ENCODE peak calls at places on chromosomes 13 and 19, in six cellular contexts. K, O, M, D, U and V are unnamed samples.
A peak's percentile ranks its signal among the peaks of the same experiment; 100 is the strongest.

GRCh38 chr13:100461309-100462035 is 127.1 kb downstream of the GGACT start:
- DNase-seq in K (no peak), O (no peak), M (no peak), D (no peak), U (no peak), V (no peak)

GRCh38 chr19:4108767-4109625 is 14.9 kb downstream of the MAP2K2 start:
- DNase-seq in K (no peak), O (peak; percentile 27), M (no peak), D (peak; percentile 35), U (no peak), V (no peak)

GRCh38 chr19:33745297-33745696 is 51.4 kb upstream of the KCTD15 start:
- DNase-seq in K (no peak), O (no peak), M (no peak), D (no peak), U (no peak), V (no peak)

GRCh38 chr19:9009431-9009830 is 778 bp downstream of the MUC16 start:
- DNase-seq in K (no peak), O (no peak), M (no peak), D (no peak), U (no peak), V (no peak)

GRCh38 chr19:41934849-41935374 is 6.7 kb upstream of the ERFL start:
- DNase-seq in K (no peak), O (peak; percentile 77), M (peak; percentile 36), D (peak; percentile 78), U (peak; percentile 58), V (peak; percentile 71)

GRCh38 chr19:343451-343931 is 1.1 kb downstream of the MIER2 start:
- DNase-seq in K (no peak), O (no peak), M (no peak), D (no peak), U (no peak), V (peak; percentile 69)

GRCh38 chr13:58625703-58626389 is 994.3 kb downstream of the PCDH17 start:
- DNase-seq in K (no peak), O (no peak), M (no peak), D (no peak), U (no peak), V (no peak)

GRCh38 chr19:41367848-41368301 is 3.9 kb upstream of the B9D2 start:
- DNase-seq in K (no peak), O (no peak), M (no peak), D (no peak), U (no peak), V (peak; percentile 62)

GRCh38 chr19:42059196-42059595 is 10.8 kb downstream of the GRIK5 start:
- DNase-seq in K (no peak), O (no peak), M (no peak), D (no peak), U (no peak), V (no peak)

GRCh38 chr13:98575009-98575866 is 1.7 kb downstream of the STK24 start:
- DNase-seq in K (no peak), O (no peak), M (no peak), D (no peak), U (no peak), V (peak; percentile 54)

GRCh38 chr13:98567140-98567539 is 9.8 kb downstream of the STK24 start:
- DNase-seq in K (no peak), O (no peak), M (no peak), D (no peak), U (no peak), V (no peak)

GRCh38 chr13:98571955-98572662 is 4.8 kb downstream of the STK24 start:
- DNase-seq in K (no peak), O (no peak), M (no peak), D (no peak), U (peak; percentile 34), V (no peak)

GRCh38 chr13:98575876-98576214 is 1.1 kb downstream of the STK24 start:
- DNase-seq in K (no peak), O (no peak), M (no peak), D (no peak), U (no peak), V (peak; percentile 65)

GRCh38 chr13:98570929-98571372 is 6.0 kb downstream of the STK24 start:
- DNase-seq in K (no peak), O (peak; percentile 43), M (no peak), D (no peak), U (no peak), V (peak; percentile 61)
- H3K4me3 ChIP-seq in K (no peak overlapping the region), O (peak overlapping the region; percentile 26), M (peak overlapping the region; percentile 60), D (peak overlapping the region; percentile 63), U (peak overlapping the region; percentile 39), V (peak overlapping the region; percentile 7)

DNA sequence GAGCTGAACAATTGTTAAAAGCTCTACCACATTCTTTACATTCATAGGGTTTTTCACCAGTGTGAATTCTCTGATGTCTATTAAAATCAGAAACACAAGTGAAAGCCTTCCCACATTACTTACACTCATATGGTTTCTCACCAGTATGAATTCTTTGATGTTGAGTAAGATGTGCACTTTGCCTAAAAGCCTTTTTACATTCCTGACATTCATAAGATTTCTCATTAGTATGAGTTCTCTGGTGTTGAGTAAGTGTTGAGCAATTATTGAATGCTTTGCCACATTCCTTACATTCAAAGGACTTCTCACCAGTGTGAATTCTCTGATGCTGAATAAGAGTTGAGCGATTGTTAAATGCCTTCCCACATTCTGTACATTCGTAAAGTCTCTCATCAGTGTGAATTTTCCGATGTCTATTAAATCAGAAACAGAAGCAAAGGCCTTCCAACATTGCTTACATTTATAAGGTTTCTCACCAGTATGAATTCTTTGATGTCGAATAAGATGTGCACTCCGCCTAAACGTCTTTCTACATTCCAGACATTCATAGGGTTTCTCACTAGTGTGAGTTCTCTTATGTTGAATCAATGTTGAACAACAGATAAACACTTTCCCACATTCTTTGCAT is 14.2 kb upstream of the ZFP30 start:
- DNase-seq in K (no peak), O (no peak), M (no peak), D (no peak), U (no peak), V (no peak)
- H3K9me3 ChIP-seq in K (no peaks in the 10 kb centered on the region), O (peaks cover 99% of the 10 kb centered on the region), M (peaks cover 75% of the 10 kb centered on the region), D (peaks cover 12% of the 10 kb centered on the region), U (peaks cover 88% of the 10 kb centered on the region), V (peaks cover 8% of the 10 kb centered on the region)

DNA sequence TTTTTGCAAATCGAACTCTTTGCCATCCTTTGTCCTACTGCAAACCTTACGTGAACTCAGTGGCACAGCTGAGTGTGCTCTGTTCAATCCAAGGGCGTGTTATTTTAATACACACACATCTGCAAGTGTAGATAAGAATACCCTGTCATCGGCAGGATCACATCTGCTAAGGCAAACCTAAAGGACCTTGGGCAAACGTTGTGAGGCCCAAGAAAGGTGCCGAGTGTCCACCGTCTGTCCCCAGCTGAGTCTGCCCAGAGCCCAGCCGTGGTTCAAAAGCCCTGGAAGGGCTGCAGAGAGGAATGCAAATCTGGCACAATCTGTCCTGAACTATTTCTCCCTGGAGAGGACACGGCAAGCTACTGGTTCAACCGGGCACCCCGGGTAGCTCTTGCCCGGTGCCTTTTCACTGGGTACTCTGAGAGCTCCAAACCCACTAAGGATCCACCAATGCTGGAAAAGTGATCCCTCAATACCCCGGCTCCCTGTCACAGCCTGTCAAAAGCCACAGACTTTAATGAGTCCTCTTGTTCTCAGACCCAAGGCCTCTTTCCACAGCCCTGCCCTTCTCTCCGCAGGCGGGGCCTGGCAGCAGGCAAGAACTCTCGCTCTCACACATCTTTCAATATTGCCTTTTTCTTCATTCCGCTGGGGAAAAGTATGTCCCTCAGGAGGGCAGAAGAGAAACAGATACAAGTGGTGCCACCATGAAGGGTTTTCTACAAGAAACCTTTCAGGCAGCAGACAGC is 17.0 kb downstream of the SLC7A1 start:
- DNase-seq in K (no peak), O (no peak), M (no peak), D (no peak), U (no peak), V (no peak)
- H3K27ac ChIP-seq in K (no peak overlapping the region), O (peak overlapping the region; percentile 14), M (no peak overlapping the region), D (no peak overlapping the region), U (no peak overlapping the region), V (no peak overlapping the region)

DNA sequence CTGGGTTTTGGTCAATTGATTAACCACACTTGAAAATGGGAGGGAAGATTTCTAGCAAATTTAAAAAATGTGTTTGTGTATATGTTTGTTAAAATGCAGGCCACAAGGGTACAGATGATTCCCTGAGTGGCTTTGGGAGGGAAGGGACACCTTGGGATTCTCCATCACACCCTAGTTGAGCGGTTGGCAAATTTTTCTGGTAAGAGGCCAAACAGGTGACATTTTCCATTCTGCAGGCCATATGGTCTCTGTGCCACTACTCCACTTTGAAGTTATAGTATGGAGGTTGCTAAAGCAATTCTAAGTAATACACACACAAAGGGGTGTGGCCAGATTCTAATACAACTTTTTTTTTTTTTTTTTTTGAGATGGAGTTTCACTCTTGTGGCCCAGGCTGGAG is 12.9 kb upstream of the MED26 start:
- DNase-seq in K (no peak), O (no peak), M (no peak), D (no peak), U (no peak), V (no peak)
- H3K4me3 ChIP-seq in K (no peak overlapping the region), O (no peak overlapping the region), M (no peak overlapping the region), D (no peak overlapping the region), U (no peak overlapping the region), V (no peak overlapping the region)

DNA sequence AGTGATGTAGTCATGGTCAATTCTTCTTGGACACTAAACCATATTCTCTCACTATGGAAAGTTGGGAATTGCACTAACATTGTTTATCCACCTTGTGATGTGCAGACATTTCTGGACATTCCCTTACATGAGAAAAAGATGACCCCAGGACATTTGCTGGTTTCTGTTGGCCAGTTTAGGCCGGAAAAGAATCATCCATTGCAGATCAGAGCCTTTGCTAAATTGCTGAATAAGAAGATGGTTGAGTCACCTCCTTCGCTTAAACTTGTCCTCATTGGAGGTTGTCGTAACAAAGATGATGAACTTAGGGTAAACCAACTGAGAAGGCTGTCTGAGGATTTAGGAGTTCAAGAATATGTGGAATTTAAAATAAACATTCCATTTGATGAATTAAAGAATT is at the start of gene UTP14C:
- DNase-seq in K (no peak), O (no peak), M (no peak), D (no peak), U (no peak), V (no peak)
- H3K9me3 ChIP-seq in K (no peaks in the 10 kb centered on the region), O (no peaks in the 10 kb centered on the region), M (peaks cover 11% of the 10 kb centered on the region), D (no peaks in the 10 kb centered on the region), U (no peaks in the 10 kb centered on the region), V (no peaks in the 10 kb centered on the region)

GRCh38 chr19:10736189-10736588 is 18.3 kb downstream of the DNM2 start:
- DNase-seq in K (no peak), O (no peak), M (no peak), D (no peak), U (no peak), V (no peak)
- H3K27ac ChIP-seq in K (no peak overlapping the region), O (no peak overlapping the region), M (no peak overlapping the region), D (no peak overlapping the region), U (no peak overlapping the region), V (no peak overlapping the region)